ENCODE peak calls at places on chromosomes 3 and 15, in seven cellular contexts. One of them, this sample, is unnamed.
A peak's percentile ranks its signal among the peaks of the same experiment; 100 is the strongest.

GRCh38 chr3:31908391-31909097 is 72.5 kb downstream of the OSBPL10 start:
- DNase-seq in transverse colon: no peak
- DNase-seq in H1: no peak
- DNase-seq in stomach: no peak
- DNase-seq in sigmoid colon: no peak
- DNase-seq in GM12878: no peak
- DNase-seq in HepG2: peak; percentile 9
- DNase-seq in this sample: no peak

GRCh38 chr15:98651581-98652220 is 3.4 kb downstream of the IGF1R start:
- DNase-seq in transverse colon: no peak
- DNase-seq in stomach: no peak
- DNase-seq in H1: no peak
- DNase-seq in sigmoid colon: no peak
- DNase-seq in GM12878: no peak
- DNase-seq in HepG2: no peak
- DNase-seq in this sample: no peak

GRCh38 chr15:34855893-34856292 is 60.5 kb upstream of the ACTC1 start:
- DNase-seq in sigmoid colon: no peak
- DNase-seq in stomach: no peak
- DNase-seq in transverse colon: no peak
- DNase-seq in GM12878: no peak
- DNase-seq in HepG2: no peak
- DNase-seq in H1: no peak
- DNase-seq in this sample: no peak

GRCh38 chr3:186940965-186941364 is 10.6 kb downstream of the ST6GAL1 start:
- DNase-seq in GM12878: no peak
- DNase-seq in H1: no peak
- DNase-seq in sigmoid colon: no peak
- DNase-seq in stomach: no peak
- DNase-seq in HepG2: no peak
- DNase-seq in transverse colon: no peak
- DNase-seq in this sample: no peak

GRCh38 chr3:65836047-65836446 is 202.7 kb downstream of the MAGI1 start:
- DNase-seq in H1: no peak
- DNase-seq in GM12878: no peak
- DNase-seq in stomach: no peak
- DNase-seq in transverse colon: no peak
- DNase-seq in HepG2: no peak
- DNase-seq in sigmoid colon: no peak
- DNase-seq in this sample: no peak

GRCh38 chr15:85762039-85762755 is 32.5 kb downstream of the KLHL25 start:
- DNase-seq in H1: no peak
- DNase-seq in stomach: no peak
- DNase-seq in sigmoid colon: no peak
- DNase-seq in HepG2: no peak
- DNase-seq in GM12878: no peak
- DNase-seq in transverse colon: no peak
- DNase-seq in this sample: peak; percentile 69

GRCh38 chr3:79140718-79141117 is 627.1 kb downstream of the ROBO1 start:
- DNase-seq in sigmoid colon: no peak
- DNase-seq in HepG2: no peak
- DNase-seq in H1: no peak
- DNase-seq in transverse colon: no peak
- DNase-seq in GM12878: no peak
- DNase-seq in stomach: no peak
- DNase-seq in this sample: no peak

GRCh38 chr3:32947466-32948238 is 3.8 kb upstream of the CCR4 start:
- DNase-seq in stomach: peak; percentile 96
- DNase-seq in transverse colon: peak; percentile 89
- DNase-seq in HepG2: peak; percentile 83
- DNase-seq in sigmoid colon: peak; percentile 77
- DNase-seq in GM12878: peak; percentile 61
- DNase-seq in H1: peak; percentile 99
- DNase-seq in this sample: peak; percentile 91

GRCh38 chr3:123693584-123693983 is 108.7 kb upstream of the HACD2 start:
- DNase-seq in sigmoid colon: no peak
- DNase-seq in H1: no peak
- DNase-seq in stomach: no peak
- DNase-seq in transverse colon: no peak
- DNase-seq in HepG2: no peak
- DNase-seq in GM12878: no peak
- DNase-seq in this sample: no peak

GRCh38 chr3:130915567-130916292 is 21.8 kb downstream of the ATP2C1 start:
- DNase-seq in transverse colon: no peak
- DNase-seq in HepG2: no peak
- DNase-seq in GM12878: no peak
- DNase-seq in H1: no peak
- DNase-seq in stomach: no peak
- DNase-seq in sigmoid colon: no peak
- DNase-seq in this sample: no peak

GRCh38 chr3:45719761-45720487 is 30.7 kb downstream of the SACM1L start:
- DNase-seq in transverse colon: no peak
- DNase-seq in HepG2: no peak
- DNase-seq in stomach: no peak
- DNase-seq in H1: no peak
- DNase-seq in GM12878: no peak
- DNase-seq in sigmoid colon: no peak
- DNase-seq in this sample: no peak

GRCh38 chr15:53434174-53434678 is 325.2 kb downstream of the WDR72 start:
- DNase-seq in stomach: no peak
- DNase-seq in HepG2: peak; percentile 91
- DNase-seq in H1: no peak
- DNase-seq in sigmoid colon: no peak
- DNase-seq in transverse colon: no peak
- DNase-seq in GM12878: no peak
- DNase-seq in this sample: no peak

GRCh38 chr3:197795200-197795599 is 4.1 kb downstream of the LRCH3 start:
- DNase-seq in HepG2: peak; percentile 84
- DNase-seq in transverse colon: no peak
- DNase-seq in stomach: no peak
- DNase-seq in H1: no peak
- DNase-seq in GM12878: no peak
- DNase-seq in sigmoid colon: no peak
- DNase-seq in this sample: no peak

GRCh38 chr3:128416578-128417150 is 50.0 kb downstream of the DNAJB8 start:
- DNase-seq in stomach: peak; percentile 35
- DNase-seq in H1: no peak
- DNase-seq in transverse colon: no peak
- DNase-seq in GM12878: no peak
- DNase-seq in sigmoid colon: no peak
- DNase-seq in HepG2: peak; percentile 78
- DNase-seq in this sample: no peak

GRCh38 chr3:189304465-189305341 is 132.9 kb downstream of the TPRG1 start:
- DNase-seq in H1: peak; percentile 45
- DNase-seq in sigmoid colon: no peak
- DNase-seq in GM12878: no peak
- DNase-seq in HepG2: no peak
- DNase-seq in transverse colon: peak; percentile 74
- DNase-seq in stomach: peak; percentile 93
- DNase-seq in this sample: no peak
- TF ChIP-seq POLR2AphosphoS5 in H1: no peak
- TF ChIP-seq POLR2AphosphoS5 in sigmoid colon: no peak
- TF ChIP-seq POLR2AphosphoS5 in GM12878: no peak
- TF ChIP-seq POLR2AphosphoS5 in HepG2: no peak
- TF ChIP-seq POLR2AphosphoS5 in transverse colon: no peak
- TF ChIP-seq POLR2AphosphoS5 in stomach: peak; percentile 67
- TF ChIP-seq POLR2AphosphoS5 in this sample: no peak

DNA sequence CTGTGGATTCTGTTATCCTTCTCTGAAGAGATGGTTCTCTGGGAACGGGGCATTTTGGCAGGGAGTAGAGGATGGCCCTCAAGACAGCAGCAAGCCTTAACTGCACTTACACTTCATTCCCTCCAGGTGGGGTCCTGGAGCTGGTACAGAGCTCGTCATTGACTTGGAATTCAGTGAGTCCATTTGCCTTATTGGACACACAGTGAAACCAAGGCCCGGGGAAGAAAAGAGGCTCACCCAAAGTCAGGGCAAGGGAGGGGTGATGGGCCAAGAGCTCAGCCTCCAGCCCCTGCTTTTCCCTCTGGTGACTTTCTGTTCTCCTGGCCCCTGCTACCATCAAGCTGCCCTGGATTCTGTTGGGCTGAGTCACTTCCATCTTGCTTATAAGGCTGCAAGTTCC is 125.6 kb downstream of the ETFA start:
- DNase-seq in transverse colon: no peak
- DNase-seq in GM12878: no peak
- DNase-seq in sigmoid colon: no peak
- DNase-seq in H1: peak; percentile 65
- DNase-seq in HepG2: peak; percentile 72
- DNase-seq in stomach: peak; percentile 49
- DNase-seq in this sample: no peak
- TF ChIP-seq CTCF in transverse colon: peak; percentile 49
- TF ChIP-seq CTCF in GM12878: peak; percentile 70
- TF ChIP-seq CTCF in sigmoid colon: peak; percentile 5
- TF ChIP-seq CTCF in H1: peak; percentile 79
- TF ChIP-seq CTCF in HepG2: peak; percentile 74
- TF ChIP-seq CTCF in stomach: peak; percentile 30
- TF ChIP-seq CTCF in this sample: no peak

GRCh38 chr15:67199881-67200763 is 54.3 kb downstream of the AAGAB start:
- DNase-seq in GM12878: no peak
- DNase-seq in sigmoid colon: no peak
- DNase-seq in transverse colon: no peak
- DNase-seq in stomach: no peak
- DNase-seq in H1: no peak
- DNase-seq in HepG2: no peak
- DNase-seq in this sample: no peak

GRCh38 chr15:67196672-67197363 is 57.6 kb downstream of the AAGAB start:
- DNase-seq in stomach: no peak
- DNase-seq in GM12878: no peak
- DNase-seq in sigmoid colon: no peak
- DNase-seq in transverse colon: no peak
- DNase-seq in HepG2: no peak
- DNase-seq in H1: no peak
- DNase-seq in this sample: no peak

GRCh38 chr15:67197364-67197695 is 57.1 kb downstream of the AAGAB start:
- DNase-seq in sigmoid colon: no peak
- DNase-seq in stomach: no peak
- DNase-seq in transverse colon: no peak
- DNase-seq in GM12878: no peak
- DNase-seq in HepG2: no peak
- DNase-seq in H1: no peak
- DNase-seq in this sample: no peak

GRCh38 chr15:67199391-67199790 is 55.1 kb downstream of the AAGAB start:
- DNase-seq in HepG2: no peak
- DNase-seq in sigmoid colon: no peak
- DNase-seq in H1: no peak
- DNase-seq in GM12878: no peak
- DNase-seq in stomach: no peak
- DNase-seq in transverse colon: no peak
- DNase-seq in this sample: no peak

GRCh38 chr15:67198157-67198754 is 56.2 kb downstream of the AAGAB start:
- DNase-seq in transverse colon: no peak
- DNase-seq in sigmoid colon: no peak
- DNase-seq in GM12878: peak; percentile 28
- DNase-seq in HepG2: no peak
- DNase-seq in stomach: no peak
- DNase-seq in H1: no peak
- DNase-seq in this sample: no peak
- TF ChIP-seq POLR2AphosphoS5 in transverse colon: no peak
- TF ChIP-seq POLR2AphosphoS5 in sigmoid colon: no peak
- TF ChIP-seq POLR2AphosphoS5 in GM12878: no peak
- TF ChIP-seq POLR2AphosphoS5 in HepG2: no peak
- TF ChIP-seq POLR2AphosphoS5 in stomach: no peak
- TF ChIP-seq POLR2AphosphoS5 in H1: no peak
- TF ChIP-seq POLR2AphosphoS5 in this sample: peak; percentile 20

GRCh38 chr3:7744850-7745249 is 756.8 kb upstream of the LMCD1 start:
- DNase-seq in stomach: no peak
- DNase-seq in GM12878: no peak
- DNase-seq in transverse colon: no peak
- DNase-seq in sigmoid colon: no peak
- DNase-seq in HepG2: no peak
- DNase-seq in H1: no peak
- DNase-seq in this sample: no peak
- TF ChIP-seq CTCF in stomach: no peak
- TF ChIP-seq CTCF in GM12878: no peak
- TF ChIP-seq CTCF in transverse colon: no peak
- TF ChIP-seq CTCF in sigmoid colon: no peak
- TF ChIP-seq CTCF in HepG2: no peak
- TF ChIP-seq CTCF in H1: no peak
- TF ChIP-seq CTCF in this sample: no peak

GRCh38 chr15:82045892-82046667 is at the start of gene MEX3B:
- DNase-seq in transverse colon: peak; percentile 92
- DNase-seq in H1: peak; percentile 84
- DNase-seq in stomach: peak; percentile 88
- DNase-seq in HepG2: peak; percentile 83
- DNase-seq in sigmoid colon: peak; percentile 99
- DNase-seq in GM12878: peak; percentile 66
- DNase-seq in this sample: peak; percentile 94
- TF ChIP-seq POLR2AphosphoS5 in transverse colon: peak; percentile 54
- TF ChIP-seq POLR2AphosphoS5 in H1: peak; percentile 18
- TF ChIP-seq POLR2AphosphoS5 in stomach: peak; percentile 51
- TF ChIP-seq POLR2AphosphoS5 in HepG2: no peak
- TF ChIP-seq POLR2AphosphoS5 in sigmoid colon: peak; percentile 91
- TF ChIP-seq POLR2AphosphoS5 in GM12878: no peak
- TF ChIP-seq POLR2AphosphoS5 in this sample: peak; percentile 83

This sample was measured in spleen.